ENCODE peak calls at places on chromosomes 12 and 14, in nine cellular contexts. A is suprapubic skin, V is upper lobe of left lung, L is stomach, O is transverse colon, X is Panc1, M is GM23338, B is SK-N-SH, T is esophagus muscularis mucosa. K is an unnamed sample.

GRCh38 chr14:36485773-36486172 is 34.3 kb downstream of the NKX2-1 start:
- DNase-seq in A (no peak), V (no peak), L (no peak), O (no peak), X (no peak), M (no peak), B (no peak), T (no peak), K (no peak)

GRCh38 chr12:68080577-68080976 is 79.0 kb downstream of the IFNG start:
- DNase-seq in A (no peak), V (no peak), L (no peak), O (no peak), X (no peak), M (peak; percentile 67), B (no peak), T (no peak), K (no peak)

GRCh38 chr12:131142891-131143637 is 189.4 kb downstream of the ADGRD1 start:
- DNase-seq in A (no peak), V (peak; percentile 44), L (no peak), O (no peak), X (no peak), M (no peak), B (peak; percentile 66), T (no peak), K (no peak)

GRCh38 chr12:57864382-57864781 is 17.9 kb upstream of the CTDSP2 start:
- DNase-seq in A (no peak), V (no peak), L (no peak), O (no peak), X (no peak), M (peak; percentile 66), B (peak; percentile 69), T (no peak), K (no peak)

GRCh38 chr12:6061661-6062060 is 62.8 kb downstream of the VWF start:
- DNase-seq in A (no peak), V (no peak), L (no peak), O (no peak), X (no peak), M (no peak), B (no peak), T (no peak), K (no peak)

GRCh38 chr14:71538949-71539659 is 393.1 kb upstream of the RGS6 start:
- DNase-seq in A (no peak), V (no peak), L (no peak), O (no peak), X (no peak), M (no peak), B (no peak), T (no peak), K (no peak)

GRCh38 chr14:74866708-74867389 is 9.1 kb downstream of the PROX2 start:
- DNase-seq in A (no peak), V (no peak), L (no peak), O (no peak), X (no peak), M (no peak), B (no peak), T (no peak), K (no peak)

GRCh38 chr12:27244680-27245005 is 557 bp downstream of the STK38L start:
- DNase-seq in A (no peak), V (no peak), L (no peak), O (no peak), X (peak; percentile 12), M (no peak), B (no peak), T (no peak), K (no peak)

DNA sequence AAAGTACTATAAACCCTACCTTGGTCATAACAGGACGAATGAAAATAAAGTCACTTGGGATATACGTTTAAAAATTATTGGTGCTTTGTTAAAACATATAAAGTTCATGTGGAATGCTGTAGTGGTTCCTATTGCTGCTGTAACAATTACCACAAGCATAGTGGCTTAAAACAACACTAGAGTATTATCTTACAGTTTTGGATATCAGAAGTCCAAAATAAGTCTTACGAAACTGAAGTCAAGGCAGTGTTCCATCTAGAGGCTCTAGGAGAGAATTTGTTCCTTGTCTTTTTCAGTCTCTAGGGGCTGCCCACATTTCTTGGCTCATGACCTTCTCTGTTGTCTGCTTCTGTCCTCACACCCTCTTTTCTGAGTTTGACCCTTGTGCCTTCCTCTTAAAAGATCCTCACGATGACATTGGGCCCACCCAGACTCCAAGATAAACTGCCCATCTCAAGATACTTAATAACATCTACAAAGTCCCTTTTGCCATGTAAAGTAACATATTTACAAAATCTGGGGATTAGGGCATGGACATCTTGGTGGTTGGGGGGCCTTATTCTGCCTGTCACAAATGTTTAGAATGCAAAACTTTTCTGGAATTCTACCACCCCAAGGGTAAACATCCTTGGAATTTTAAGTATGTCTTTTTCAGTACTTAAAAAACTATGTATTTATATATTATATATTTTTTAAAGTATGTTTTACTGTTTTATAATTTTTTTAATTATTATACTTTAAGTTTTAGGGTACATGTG is 178.1 kb downstream of the ETNK1 start:
- DNase-seq in A (no peak), V (no peak), L (no peak), O (no peak), X (no peak), M (peak; percentile 36), B (no peak), T (no peak), K (no peak)
- H3K4me1 ChIP-seq in A (no peaks in the 10 kb centered on the region), V (no peaks in the 10 kb centered on the region), L (no peaks in the 10 kb centered on the region), O (no peaks in the 10 kb centered on the region), X (no peaks in the 10 kb centered on the region), M (peaks cover 9% of the 10 kb centered on the region), B (no peaks in the 10 kb centered on the region), T (no peaks in the 10 kb centered on the region), K (no peaks in the 10 kb centered on the region)

DNA sequence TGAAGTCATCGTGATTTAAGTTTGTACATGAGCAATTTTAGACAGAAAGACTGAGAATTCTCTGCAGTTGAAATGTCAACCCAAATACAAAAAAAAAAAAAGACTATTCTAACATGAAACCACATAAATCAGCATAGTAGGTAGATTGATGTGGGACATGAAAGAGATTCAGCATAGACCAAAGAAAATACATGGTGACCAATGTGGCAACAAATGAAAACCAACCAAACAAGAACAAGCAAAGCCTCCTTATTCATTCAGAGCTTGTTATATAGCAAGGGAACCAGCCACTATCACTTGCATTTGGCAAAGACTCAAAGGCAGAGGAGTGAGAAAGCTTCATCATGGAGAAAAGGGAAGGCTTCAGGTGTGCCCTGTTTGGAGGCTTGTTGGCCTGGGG is 144.4 kb upstream of the TMPO start:
- DNase-seq in A (no peak), V (no peak), L (no peak), O (no peak), X (no peak), M (no peak), B (no peak), T (no peak), K (no peak)
- TF ChIP-seq POLR2AphosphoS5 in A (no peak), V (no peak), L (no peak), O (no peak), X (no peak), M (no peak), B (no peak), T (no peak), K (no peak)

DNA sequence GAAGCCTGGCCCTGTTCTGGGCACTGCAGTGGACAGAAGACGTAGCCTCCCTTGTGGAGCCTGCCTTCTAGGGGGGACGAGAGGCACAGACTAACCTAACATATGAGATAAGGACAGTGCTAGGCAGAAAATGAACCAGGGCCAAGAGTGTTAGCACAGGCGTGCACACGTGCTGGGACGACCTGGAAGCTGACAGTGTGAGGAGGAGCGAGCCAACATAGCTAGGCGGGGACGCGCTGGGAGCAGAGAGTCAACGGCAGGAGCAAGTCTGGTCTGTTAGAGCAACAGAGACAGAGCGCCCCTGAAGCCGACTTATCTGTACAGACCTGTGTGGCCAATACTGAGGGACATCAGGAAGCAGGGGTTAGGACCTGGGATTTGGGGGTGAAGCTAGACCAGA is 8.0 kb downstream of the PXMP2 start:
- DNase-seq in A (no peak), V (no peak), L (peak; percentile 42), O (no peak), X (no peak), M (no peak), B (no peak), T (no peak), K (no peak)
- H3K4me1 ChIP-seq in A (peaks cover 9% of the 10 kb centered on the region), V (no peaks in the 10 kb centered on the region), L (peaks cover 16% of the 10 kb centered on the region), O (no peaks in the 10 kb centered on the region), X (no peaks in the 10 kb centered on the region), M (no peaks in the 10 kb centered on the region), B (no peaks in the 10 kb centered on the region), T (no peaks in the 10 kb centered on the region), K (no peaks in the 10 kb centered on the region)

GRCh38 chr14:102394717-102395378 is 32.1 kb downstream of the TECPR2 start:
- DNase-seq in A (no peak), V (no peak), L (no peak), O (no peak), X (no peak), M (peak; percentile 36), B (no peak), T (no peak), K (no peak)
- TF ChIP-seq POLR2AphosphoS5 in A (no peak), V (no peak), L (no peak), O (no peak), X (no peak), M (no peak), B (no peak), T (no peak), K (no peak)

DNA sequence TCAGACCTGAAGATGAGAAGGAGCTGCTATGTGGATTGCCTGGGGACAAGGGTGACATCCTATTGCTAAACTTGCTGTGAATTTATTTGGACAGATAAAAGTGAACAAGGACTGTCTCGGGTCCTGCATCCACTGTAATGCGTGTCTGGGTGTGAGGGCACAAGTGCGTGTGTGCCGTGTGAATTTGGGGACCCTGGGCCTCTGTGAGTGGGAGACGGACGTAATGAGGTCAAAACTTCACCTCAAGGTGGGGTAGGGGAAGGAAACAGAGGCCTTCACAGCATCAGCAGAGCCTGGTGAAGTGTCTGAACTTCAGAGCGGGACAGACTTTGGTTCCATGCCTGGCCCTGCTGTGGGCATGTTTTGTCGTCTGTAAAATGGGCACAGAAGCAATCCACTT is 14.8 kb downstream of the ASB2 start:
- DNase-seq in A (no peak), V (no peak), L (no peak), O (no peak), X (no peak), M (no peak), B (no peak), T (no peak), K (no peak)
- H3K4me1 ChIP-seq in A (peaks cover 7% of the 10 kb centered on the region), V (no peaks in the 10 kb centered on the region), L (peaks cover 72% of the 10 kb centered on the region), O (peaks cover 43% of the 10 kb centered on the region), X (peaks cover 36% of the 10 kb centered on the region), M (no peaks in the 10 kb centered on the region), B (peaks cover 3% of the 10 kb centered on the region), T (peaks cover 78% of the 10 kb centered on the region), K (peaks cover 58% of the 10 kb centered on the region)